ENCODE peak calls at places on chromosomes 5 and 9, in six cellular contexts. O is H9, A is H1, M is IMR-90, D is mesenchymal stem cell, Q is trophoblast cell. R is an unnamed sample.

GRCh38 chr5:169547508-169547907 is 36.1 kb upstream of the SPDL1 start:
- DNase-seq in O (no peak), A (no peak), M (peak), D (no peak), Q (peak), R (no peak)

GRCh38 chr9:134950811-134951210 is 33.1 kb upstream of the FCN1 start:
- DNase-seq in O (no peak), A (no peak), M (no peak), D (no peak), Q (no peak), R (no peak)

GRCh38 chr5:132269635-132270344 is 12.3 kb downstream of the PDLIM4 start:
- DNase-seq in O (peak), A (peak), M (no peak), D (no peak), Q (no peak), R (no peak)

GRCh38 chr9:23926378-23926777 is 100.3 kb upstream of the ELAVL2 start:
- DNase-seq in O (no peak), A (no peak), M (no peak), D (no peak), Q (no peak), R (no peak)

GRCh38 chr5:56512314-56512996 is 279.3 kb upstream of the ANKRD55 start:
- DNase-seq in O (no peak), A (no peak), M (no peak), D (no peak), Q (no peak), R (no peak)

GRCh38 chr5:169521366-169521983 is 62.1 kb upstream of the SPDL1 start:
- DNase-seq in O (no peak), A (no peak), M (no peak), D (no peak), Q (no peak), R (no peak)

GRCh38 chr9:1599961-1600360 is 415.2 kb upstream of the SMARCA2 start:
- DNase-seq in O (no peak), A (no peak), M (no peak), D (no peak), Q (peak), R (no peak)

GRCh38 chr5:157718529-157718928 is 12.7 kb upstream of the THG1L start:
- DNase-seq in O (no peak), A (no peak), M (peak), D (peak), Q (peak), R (no peak)

GRCh38 chr5:11909471-11909870 is 5.2 kb upstream of the CTNND2 start:
- DNase-seq in O (no peak), A (no peak), M (no peak), D (no peak), Q (peak), R (no peak)

GRCh38 chr5:68114641-68115040 is 100.9 kb upstream of the PIK3R1 start:
- DNase-seq in O (no peak), A (no peak), M (peak), D (peak), Q (no peak), R (no peak)
- H3K14ac ChIP-seq in O (no peak), A (no peak), M (no peak), D (no peak), Q (no peak), R (no peak)

GRCh38 chr9:34145165-34145564 is 18.7 kb upstream of the DCAF12 start:
- DNase-seq in O (no peak), A (no peak), M (peak), D (peak), Q (no peak), R (no peak)
- H3K14ac ChIP-seq in O (no peak), A (no peak), M (no peak), D (no peak), Q (no peak), R (no peak)

GRCh38 chr5:16579142-16579541 is 37.7 kb downstream of the RETREG1 start:
- DNase-seq in O (no peak), A (no peak), M (no peak), D (no peak), Q (no peak), R (no peak)
- H3K14ac ChIP-seq in O (no peak), A (no peak), M (no peak), D (no peak), Q (no peak), R (no peak)

DNA sequence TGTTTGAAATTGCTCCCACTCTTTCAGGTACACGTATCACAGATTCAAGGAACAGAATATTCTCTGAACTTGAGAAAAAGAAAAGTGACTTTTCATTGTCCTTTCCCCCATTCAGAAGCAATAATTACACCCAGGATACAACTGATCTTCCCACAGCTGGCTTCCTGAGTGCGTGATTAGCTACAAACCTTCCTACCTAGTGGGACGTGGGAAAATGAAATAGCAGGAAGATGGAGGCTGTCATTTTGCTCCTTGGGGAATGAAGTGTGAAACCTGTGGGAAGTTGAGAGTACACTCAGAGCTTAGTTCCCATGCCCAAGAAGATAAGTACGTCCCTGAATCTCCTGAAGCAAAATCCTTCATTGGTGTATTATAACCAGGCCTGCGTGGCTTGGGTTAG is 2.6 kb downstream of the TAS2R1 start:
- DNase-seq in O (no peak), A (no peak), M (no peak), D (no peak), Q (no peak), R (no peak)
- H3K14ac ChIP-seq in O (no peak), A (no peak), M (no peak), D (no peak), Q (no peak), R (no peak)

GRCh38 chr9:33221568-33221884 is 18.4 kb upstream of the SPINK4 start:
- DNase-seq in O (no peak), A (no peak), M (no peak), D (no peak), Q (no peak), R (no peak)
- H3K14ac ChIP-seq in O (no peak), A (no peak), M (no peak), D (no peak), Q (no peak), R (no peak)

DNA sequence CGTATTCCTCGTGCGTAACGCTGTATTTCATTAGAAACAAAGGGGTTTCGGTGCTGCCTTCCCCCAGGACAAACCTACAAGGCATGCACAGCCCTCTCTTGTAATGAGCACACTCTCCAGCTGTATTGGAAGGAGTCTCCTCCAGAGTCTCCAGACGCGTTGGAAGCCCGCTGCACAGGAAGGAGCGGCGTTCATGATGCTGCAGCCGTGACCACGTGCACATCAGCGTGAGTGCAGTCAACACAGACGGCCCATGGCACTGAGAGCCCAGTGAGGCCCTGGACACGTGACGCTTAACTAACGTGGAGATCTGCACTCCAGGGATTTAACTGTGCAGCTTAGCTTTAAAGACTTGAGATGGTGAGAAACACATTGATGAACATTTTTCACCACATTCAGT is 209.0 kb upstream of the IRX1 start:
- DNase-seq in O (no peak), A (no peak), M (no peak), D (no peak), Q (no peak), R (no peak)
- H3K14ac ChIP-seq in O (no peak), A (no peak), M (no peak), D (no peak), Q (no peak), R (no peak)